ENCODE peak calls at places on chromosome 12, in seven cellular contexts. Q, Y, D, Z, C, K and T are unnamed samples.
A peak's percentile ranks its signal among the peaks of the same experiment; 100 is the strongest.

GRCh38 chr12:82873951-82874350 is 187.2 kb downstream of the TMTC2 start:
- DNase-seq in Q (no peak), Y (no peak), D (peak; percentile 7), Z (no peak), C (no peak), K (no peak), T (no peak)

GRCh38 chr12:2049604-2050540 is 2.9 kb upstream of the CACNA1C start:
- DNase-seq in Q (no peak), Y (no peak), D (no peak), Z (no peak), C (no peak), K (no peak), T (peak; percentile 51)

GRCh38 chr12:71746983-71747611 is 7.6 kb upstream of the RAB21 start:
- DNase-seq in Q (peak; percentile 23), Y (no peak), D (peak; percentile 59), Z (peak; percentile 74), C (peak; percentile 45), K (peak; percentile 64), T (peak; percentile 73)

GRCh38 chr12:93318720-93319522 is 58.8 kb upstream of the NUDT4 start:
- DNase-seq in Q (no peak), Y (no peak), D (peak; percentile 13), Z (no peak), C (no peak), K (peak; percentile 11), T (no peak)

GRCh38 chr12:79378496-79378895 is 312.3 kb downstream of the PAWR start:
- DNase-seq in Q (no peak), Y (no peak), D (no peak), Z (no peak), C (no peak), K (no peak), T (no peak)

GRCh38 chr12:19855876-19856275 is 416.6 kb downstream of the AEBP2 start:
- DNase-seq in Q (no peak), Y (no peak), D (no peak), Z (no peak), C (no peak), K (no peak), T (no peak)

GRCh38 chr12:80190001-80190400 is 90.7 kb downstream of the OTOGL start:
- DNase-seq in Q (no peak), Y (no peak), D (no peak), Z (no peak), C (no peak), K (no peak), T (no peak)

GRCh38 chr12:69475237-69475984 is 5.2 kb downstream of the FRS2 start:
- DNase-seq in Q (no peak), Y (no peak), D (peak; percentile 88), Z (peak; percentile 28), C (no peak), K (no peak), T (peak; percentile 11)

GRCh38 chr12:27785882-27786570 is 6.0 kb upstream of the MANSC4 start:
- DNase-seq in Q (no peak), Y (no peak), D (no peak), Z (no peak), C (no peak), K (no peak), T (no peak)

GRCh38 chr12:31297572-31298509 is 28.1 kb downstream of the SINHCAF start:
- DNase-seq in Q (no peak), Y (no peak), D (no peak), Z (no peak), C (peak; percentile 45), K (no peak), T (no peak)

GRCh38 chr12:29222200-29222599 is 73.1 kb downstream of the FAR2 start:
- DNase-seq in Q (no peak), Y (no peak), D (no peak), Z (no peak), C (no peak), K (no peak), T (no peak)

GRCh38 chr12:122333142-122334087 is 67.1 kb upstream of the VPS33A start:
- DNase-seq in Q (no peak), Y (no peak), D (no peak), Z (no peak), C (no peak), K (no peak), T (no peak)

GRCh38 chr12:57765698-57766463 is 997 bp downstream of the CYP27B1 start:
- DNase-seq in Q (no peak), Y (no peak), D (no peak), Z (no peak), C (no peak), K (peak; percentile 50), T (no peak)

GRCh38 chr12:619346-619745 is 43.9 kb downstream of the NINJ2 start:
- DNase-seq in Q (no peak), Y (no peak), D (no peak), Z (no peak), C (no peak), K (no peak), T (no peak)

DNA sequence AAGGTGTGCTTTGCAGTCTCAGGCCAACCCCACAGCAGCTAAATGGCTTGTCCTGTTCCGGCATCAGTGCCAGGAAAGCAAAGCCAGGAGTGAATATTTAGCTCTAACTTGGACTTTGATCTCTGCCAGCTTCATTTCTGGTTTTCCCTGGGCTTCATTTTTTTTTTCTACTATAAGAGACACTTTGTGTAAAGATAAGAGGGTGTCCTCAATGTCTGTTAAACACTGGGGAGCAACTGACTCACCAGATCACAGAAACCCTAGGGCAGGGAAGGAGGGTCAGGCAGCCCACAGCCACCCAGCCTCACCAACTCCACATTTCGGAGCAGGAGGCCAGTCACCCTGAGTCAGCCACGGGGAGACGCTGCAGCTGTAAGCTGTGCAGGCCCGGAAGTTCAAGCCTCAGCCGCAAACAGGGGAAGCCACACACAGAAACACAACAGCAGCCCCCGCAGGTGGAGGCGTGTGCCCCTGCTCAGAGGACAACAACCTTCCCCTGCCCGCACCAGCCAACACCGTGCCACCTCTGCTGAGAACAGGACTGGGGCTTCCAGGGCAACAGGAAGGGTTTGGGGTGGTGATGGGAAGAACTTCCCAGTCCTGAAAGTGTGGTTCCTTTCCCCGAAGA is 6.3 kb downstream of the TNFRSF1A start:
- DNase-seq in Q (peak; percentile 78), Y (peak; percentile 74), D (peak; percentile 58), Z (peak; percentile 88), C (peak; percentile 60), K (peak; percentile 78), T (peak; percentile 88)
- H3K27ac ChIP-seq in Q (peak overlapping the region; percentile 80), Y (peak overlapping the region; percentile 98), D (peak overlapping the region; percentile 92), Z (peak overlapping the region; percentile 95), C (peak overlapping the region; percentile 93), K (peak overlapping the region; percentile 93), T (peak overlapping the region; percentile 99)

GRCh38 chr12:112977139-112977538 is 1.2 kb upstream of the OAS2 start:
- DNase-seq in Q (no peak), Y (no peak), D (no peak), Z (no peak), C (no peak), K (no peak), T (no peak)

GRCh38 chr12:112979281-112979680 is 962 bp downstream of the OAS2 start:
- DNase-seq in Q (no peak), Y (no peak), D (no peak), Z (no peak), C (peak; percentile 38), K (no peak), T (no peak)

GRCh38 chr12:112974904-112975303 is 3.4 kb upstream of the OAS2 start:
- DNase-seq in Q (no peak), Y (no peak), D (no peak), Z (no peak), C (no peak), K (no peak), T (no peak)

GRCh38 chr12:112978163-112979081 is at the start of gene OAS2:
- DNase-seq in Q (peak; percentile 62), Y (peak; percentile 61), D (peak; percentile 14), Z (no peak), C (peak; percentile 94), K (no peak), T (no peak)

DNA sequence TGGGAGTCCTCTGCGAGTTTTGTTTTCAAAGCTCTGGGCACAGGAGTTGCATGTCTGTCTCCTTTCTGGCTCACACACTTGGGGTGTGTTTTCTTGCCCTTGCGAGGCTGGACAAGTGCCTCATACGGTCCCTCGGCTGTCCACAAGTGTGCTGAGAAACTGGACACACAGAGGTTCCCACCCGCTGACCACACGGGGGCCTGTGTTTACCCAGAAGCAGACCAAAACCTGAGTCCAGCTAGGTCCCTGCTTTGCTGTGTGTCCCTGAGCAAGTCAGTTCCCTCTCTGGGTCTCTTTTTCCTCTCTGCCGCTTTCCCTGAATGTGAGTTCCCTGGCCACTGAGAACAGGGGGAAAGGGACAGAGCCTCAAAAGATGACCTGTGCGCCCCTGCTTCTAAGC is 678 bp upstream of the OAS2 start:
- DNase-seq in Q (no peak), Y (no peak), D (no peak), Z (no peak), C (no peak), K (no peak), T (no peak)
- H3K27ac ChIP-seq in Q (peak overlapping the region; percentile 84), Y (peak overlapping the region; percentile 81), D (no peak overlapping the region), Z (no peak overlapping the region), C (peak overlapping the region; percentile 100), K (no peak overlapping the region), T (no peak overlapping the region)

GRCh38 chr12:124674937-124675336 is 107.5 kb upstream of the NCOR2 start:
- DNase-seq in Q (no peak), Y (no peak), D (no peak), Z (no peak), C (no peak), K (no peak), T (no peak)

GRCh38 chr12:124675881-124676688 is 108.7 kb upstream of the NCOR2 start:
- DNase-seq in Q (no peak), Y (no peak), D (no peak), Z (no peak), C (no peak), K (no peak), T (no peak)

GRCh38 chr12:124678421-124678893 is 111.0 kb upstream of the NCOR2 start:
- DNase-seq in Q (no peak), Y (no peak), D (no peak), Z (no peak), C (no peak), K (no peak), T (no peak)

GRCh38 chr12:124677552-124678356 is 110.3 kb upstream of the NCOR2 start:
- DNase-seq in Q (no peak), Y (no peak), D (no peak), Z (no peak), C (no peak), K (no peak), T (no peak)

GRCh38 chr12:124676725-124677462 is 109.5 kb upstream of the NCOR2 start:
- DNase-seq in Q (no peak), Y (no peak), D (no peak), Z (no peak), C (no peak), K (no peak), T (no peak)
- H3K27ac ChIP-seq in Q (no peak overlapping the region), Y (no peak overlapping the region), D (no peak overlapping the region), Z (peak overlapping the region; percentile 96), C (no peak overlapping the region), K (no peak overlapping the region), T (no peak overlapping the region)

DNA sequence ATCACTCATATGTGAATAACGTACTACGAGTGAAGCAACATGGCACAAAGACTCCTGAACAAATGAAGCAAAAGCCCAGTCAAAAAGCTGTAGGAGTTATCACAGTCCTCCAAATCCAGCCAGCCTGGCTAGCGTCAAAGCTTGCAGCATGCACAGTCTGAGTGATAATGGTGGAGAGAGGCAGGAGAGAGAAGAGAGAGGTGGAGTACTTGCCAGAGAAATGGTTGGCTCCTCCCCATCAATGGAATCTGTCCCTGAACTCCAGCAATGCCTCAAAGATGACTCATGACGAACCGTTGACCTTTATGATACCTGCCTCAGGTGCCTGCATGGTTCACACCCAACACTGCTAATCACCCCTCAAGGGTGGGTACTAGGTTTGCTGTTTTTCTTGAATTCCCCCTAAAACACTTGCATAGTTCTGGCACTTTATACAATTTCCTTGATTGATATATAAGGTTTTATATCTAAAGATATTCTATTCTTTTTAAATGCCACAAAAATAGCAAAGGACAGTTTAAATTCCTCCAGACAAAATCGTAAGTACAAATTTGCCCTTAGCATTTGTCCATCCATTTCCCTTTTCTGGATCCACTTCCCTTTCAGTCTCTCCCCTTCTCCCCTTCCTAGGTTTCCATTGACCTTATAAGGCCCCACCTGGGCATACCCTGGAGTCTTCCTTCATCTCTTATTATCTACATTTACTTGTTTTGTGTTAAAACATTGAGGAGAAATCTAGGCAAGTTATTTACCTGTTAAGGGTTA is 10.2 kb downstream of the ARHGDIB start:
- DNase-seq in Q (no peak), Y (no peak), D (peak; percentile 50), Z (no peak), C (no peak), K (no peak), T (peak; percentile 77)
- H3K27ac ChIP-seq in Q (peak overlapping the region; percentile 8), Y (peak overlapping the region; percentile 92), D (no peak overlapping the region), Z (no peak overlapping the region), C (peak overlapping the region; percentile 100), K (no peak overlapping the region), T (peak overlapping the region; percentile 68)